ENCODE peak calls at places on chromosomes 12 and 14, in ten cellular contexts. C is hepatocyte; Z is T follicular helper cell; N is SW480; J is effector memory CD4-positive, alpha-beta T cell; D is mammary epithelial cell; F is AG09309; W is MM.1S; A is endothelial cell; B is NCI-H460. R is an unnamed sample.

GRCh38 chr12:131028587-131029338 is 75.1 kb downstream of the ADGRD1 start:
- DNase-seq in W (no peak), F (no peak), B (peak; percentile 100), C (no peak), Z (no peak), J (no peak), A (no peak), N (no peak), D (no peak), R (no peak)

GRCh38 chr14:66610154-66610563 is 102.2 kb downstream of the GPHN start:
- DNase-seq in J (no peak), W (peak; percentile 51), Z (no peak), A (no peak), B (no peak), C (no peak), D (no peak), N (no peak), F (no peak), R (no peak)

GRCh38 chr12:81080431-81080983 is 2.6 kb downstream of the ACSS3 start:
- DNase-seq in Z (no peak), F (peak; percentile 31), D (no peak), B (peak; percentile 52), A (no peak), C (no peak), J (no peak), W (no peak), N (no peak), R (no peak)

GRCh38 chr14:35632276-35633071 is 98.5 kb downstream of the INSM2 start:
- DNase-seq in C (no peak), D (peak; percentile 7), F (no peak), W (no peak), Z (no peak), J (no peak), B (no peak), A (no peak), N (no peak), R (no peak)

GRCh38 chr12:4307593-4308333 is 13.2 kb upstream of the TIGAR start:
- DNase-seq in J (no peak), F (peak; percentile 52), Z (no peak), N (peak; percentile 78), C (peak; percentile 92), B (peak; percentile 66), W (no peak), D (peak; percentile 98), A (peak; percentile 75), R (peak; percentile 72)

GRCh38 chr14:66025779-66026178 is 460.4 kb upstream of the CCDC196 start:
- DNase-seq in J (no peak), A (no peak), D (no peak), C (no peak), B (no peak), Z (no peak), F (no peak), W (no peak), N (no peak), R (no peak)

GRCh38 chr12:9707864-9708808 is 24.8 kb downstream of the CLECL1 start:
- DNase-seq in J (peak; percentile 54), Z (peak; percentile 56), D (peak; percentile 29), A (peak; percentile 48), N (peak; percentile 55), B (peak; percentile 19), W (peak; percentile 70), C (peak; percentile 68), F (peak; percentile 8), R (no peak)

GRCh38 chr14:103699261-103699661 is 16.0 kb downstream of the XRCC3 start:
- DNase-seq in B (no peak), A (no peak), F (no peak), Z (no peak), J (no peak), C (no peak), W (no peak), D (no peak), N (no peak), R (no peak)